ENCODE peak calls at places on chromosomes 12 and 14, in nine cellular contexts. B is HCT116, I is AG04450, Z is tibial artery, F is Panc1, V is uterus, U is stomach, W is ovary, Y is PC-9. Q is an unnamed sample.
A peak's percentile ranks its signal among the peaks of the same experiment; 100 is the strongest.

GRCh38 chr14:94690896-94691657 is 78.8 kb downstream of the GSC start:
- DNase-seq in B (no peak), I (no peak), Z (no peak), F (no peak), V (no peak), U (no peak), W (no peak), Y (no peak), Q (no peak)

GRCh38 chr14:75871181-75871880 is 110.5 kb downstream of the TGFB3 start:
- DNase-seq in B (no peak), I (no peak), Z (no peak), F (no peak), V (no peak), U (no peak), W (no peak), Y (no peak), Q (peak; percentile 7)

GRCh38 chr12:54197037-54197909 is 8.5 kb upstream of the SMUG1 start:
- DNase-seq in B (no peak), I (no peak), Z (no peak), F (no peak), V (no peak), U (no peak), W (no peak), Y (no peak), Q (peak; percentile 53)

GRCh38 chr14:32366256-32366655 is 37.2 kb downstream of the AKAP6 start:
- DNase-seq in B (no peak), I (no peak), Z (no peak), F (no peak), V (no peak), U (no peak), W (no peak), Y (no peak), Q (peak; percentile 46)

GRCh38 chr14:52686176-52686575 is 9.2 kb downstream of the ERO1A start:
- DNase-seq in B (no peak), I (no peak), Z (no peak), F (no peak), V (no peak), U (no peak), W (no peak), Y (no peak), Q (no peak)

GRCh38 chr12:12929696-12930095 is 22.3 kb downstream of the GPRC5D start:
- DNase-seq in B (no peak), I (no peak), Z (no peak), F (no peak), V (no peak), U (no peak), W (no peak), Y (no peak), Q (no peak)

GRCh38 chr12:19404232-19404880 is 34.9 kb upstream of the AEBP2 start:
- DNase-seq in B (no peak), I (no peak), Z (no peak), F (no peak), V (no peak), U (no peak), W (no peak), Y (no peak), Q (no peak)

GRCh38 chr12:55729592-55730446 is 1.0 kb upstream of the CD63 start:
- DNase-seq in B (peak; percentile 68), I (peak; percentile 82), Z (peak; percentile 96), F (peak; percentile 67), V (peak; percentile 92), U (peak; percentile 84), W (peak; percentile 89), Y (peak; percentile 73), Q (peak; percentile 94)

GRCh38 chr12:102879-103168 is 36.3 kb downstream of the IQSEC3 start:
- DNase-seq in B (no peak), I (no peak), Z (no peak), F (no peak), V (no peak), U (no peak), W (no peak), Y (no peak), Q (no peak)

GRCh38 chr12:70853326-70853725 is 67.2 kb downstream of the PTPRR start:
- DNase-seq in B (no peak), I (peak; percentile 3), Z (peak; percentile 57), F (no peak), V (no peak), U (no peak), W (no peak), Y (no peak), Q (no peak)

GRCh38 chr12:25769076-25769945 is 189.2 kb upstream of the RASSF8 start:
- DNase-seq in B (no peak), I (peak; percentile 49), Z (no peak), F (no peak), V (no peak), U (no peak), W (no peak), Y (peak; percentile 79), Q (no peak)

GRCh38 chr12:22665476-22665875 is 40.5 kb downstream of the ETNK1 start:
- DNase-seq in B (no peak), I (no peak), Z (no peak), F (no peak), V (no peak), U (no peak), W (no peak), Y (no peak), Q (no peak)

GRCh38 chr12:71840226-71840847 is 778 bp downstream of the TBC1D15 start:
- DNase-seq in B (peak; percentile 23), I (peak; percentile 44), Z (no peak), F (peak; percentile 30), V (no peak), U (no peak), W (no peak), Y (peak; percentile 81), Q (no peak)

GRCh38 chr12:131436922-131437705 is 273.8 kb upstream of the SFSWAP start:
- DNase-seq in B (no peak), I (no peak), Z (no peak), F (no peak), V (no peak), U (peak; percentile 9), W (no peak), Y (no peak), Q (no peak)

GRCh38 chr12:104682790-104683279 is 226.1 kb downstream of the CHST11 start:
- DNase-seq in B (no peak), I (no peak), Z (no peak), F (no peak), V (no peak), U (no peak), W (no peak), Y (no peak), Q (no peak)

GRCh38 chr12:76878045-76878898 is 547 bp downstream of the CSRP2 start:
- DNase-seq in B (peak; percentile 15), I (no peak), Z (no peak), F (no peak), V (peak; percentile 20), U (no peak), W (no peak), Y (no peak), Q (peak; percentile 41)

GRCh38 chr12:114903394-114903748 is 219.4 kb upstream of the TBX3 start:
- DNase-seq in B (no peak), I (no peak), Z (no peak), F (no peak), V (no peak), U (no peak), W (no peak), Y (no peak), Q (no peak)

GRCh38 chr12:132327351-132328171 is 1.8 kb downstream of the GALNT9 start:
- DNase-seq in B (no peak), I (peak; percentile 37), Z (peak; percentile 41), F (no peak), V (peak; percentile 62), U (no peak), W (peak; percentile 75), Y (no peak), Q (no peak)

GRCh38 chr14:77024171-77024627 is 4.3 kb downstream of the IRF2BPL start:
- DNase-seq in B (no peak), I (no peak), Z (no peak), F (no peak), V (peak; percentile 35), U (no peak), W (peak; percentile 61), Y (no peak), Q (peak; percentile 62)

GRCh38 chr14:65359503-65359902 is 53.0 kb upstream of the FUT8 start:
- DNase-seq in B (peak; percentile 29), I (no peak), Z (no peak), F (no peak), V (no peak), U (no peak), W (no peak), Y (peak; percentile 46), Q (no peak)

GRCh38 chr14:29587761-29588160 is 339.9 kb downstream of the PRKD1 start:
- DNase-seq in B (no peak), I (no peak), Z (no peak), F (no peak), V (no peak), U (no peak), W (no peak), Y (no peak), Q (no peak)

GRCh38 chr14:98752660-98753059 is 519.3 kb downstream of the BCL11B start:
- DNase-seq in B (no peak), I (no peak), Z (no peak), F (no peak), V (no peak), U (no peak), W (no peak), Y (no peak), Q (no peak)

GRCh38 chr14:92922155-92922735 is 705 bp upstream of the CHGA start:
- DNase-seq in B (no peak), I (no peak), Z (no peak), F (no peak), V (no peak), U (no peak), W (no peak), Y (no peak), Q (no peak)

GRCh38 chr12:96308881-96309280 is 91.4 kb downstream of the CDK17 start:
- DNase-seq in B (no peak), I (no peak), Z (no peak), F (no peak), V (no peak), U (no peak), W (no peak), Y (no peak), Q (no peak)
- TF ChIP-seq CTCF in B (no peak), I (no peak), Z (no peak), F (no peak), V (no peak), U (no peak), W (no peak), Y (no peak), Q (no peak)

GRCh38 chr12:40216516-40217288 is 8.1 kb upstream of the LRRK2 start:
- DNase-seq in B (no peak), I (no peak), Z (no peak), F (no peak), V (no peak), U (no peak), W (no peak), Y (no peak), Q (no peak)
- H3K27me3 ChIP-seq in B (no peaks in the 10 kb centered on the region), I (no peaks in the 10 kb centered on the region), Z (no peaks in the 10 kb centered on the region), F (no peaks in the 10 kb centered on the region), V (no peaks in the 10 kb centered on the region), U (no peaks in the 10 kb centered on the region), W (no peaks in the 10 kb centered on the region), Y (no peaks in the 10 kb centered on the region), Q (peaks cover 3% of the 10 kb centered on the region)

GRCh38 chr12:7502612-7503011 is 965 bp downstream of the CD163 start:
- DNase-seq in B (no peak), I (no peak), Z (no peak), F (no peak), V (no peak), U (no peak), W (no peak), Y (no peak), Q (no peak)
- TF ChIP-seq CTCF in B (no peak), I (no peak), Z (no peak), F (no peak), V (no peak), U (no peak), W (no peak), Y (no peak), Q (no peak)

GRCh38 chr12:124854637-124855184 is 9.0 kb downstream of the SCARB1 start:
- DNase-seq in B (no peak), I (no peak), Z (no peak), F (no peak), V (no peak), U (no peak), W (peak; percentile 57), Y (no peak), Q (no peak)
- H3K27me3 ChIP-seq in B (no peaks in the 10 kb centered on the region), I (no peaks in the 10 kb centered on the region), Z (no peaks in the 10 kb centered on the region), F (no peaks in the 10 kb centered on the region), V (no peaks in the 10 kb centered on the region), U (no peaks in the 10 kb centered on the region), W (no peaks in the 10 kb centered on the region), Y (no peaks in the 10 kb centered on the region), Q (no peaks in the 10 kb centered on the region)

Q was measured in BE2C.